ENCODE peak calls at places on chromosomes 13 and 19, in four cellular contexts. H is RPMI7951; L is ELF-1; X is stimulated activated CD4-positive, alpha-beta T cell treated with anti-CD3 and anti-CD28 coated beads, Interleukin-1b, Interleukin-23, amount 100 ng/mL, for 24 hours. Q is an unnamed sample.
A peak's percentile ranks its signal among the peaks of the same experiment; 100 is the strongest.

GRCh38 chr19:40908981-40909380 is 26.9 kb upstream of the CYP2A7 start:
- DNase-seq in H (no peak), L (no peak), X (no peak), Q (no peak)

GRCh38 chr13:23992722-23993438 is 95.6 kb upstream of the C1QTNF9B start:
- DNase-seq in H (no peak), L (no peak), X (no peak), Q (peak; percentile 94)

GRCh38 chr19:55393362-55393761 is 7.6 kb downstream of the RPL28 start:
- DNase-seq in H (no peak), L (no peak), X (no peak), Q (no peak)

GRCh38 chr13:94480672-94481145 is 1.2 kb upstream of the DCT start:
- DNase-seq in H (no peak), L (no peak), X (no peak), Q (no peak)

GRCh38 chr13:107767119-107767518 is 448.2 kb downstream of the LIG4 start:
- DNase-seq in H (no peak), L (no peak), X (no peak), Q (no peak)

GRCh38 chr13:28984825-28985224 is 164.7 kb downstream of the MTUS2 start:
- DNase-seq in H (no peak), L (no peak), X (no peak), Q (no peak)

GRCh38 chr13:34411177-34411576 is 530.9 kb upstream of the NBEA start:
- DNase-seq in H (no peak), L (no peak), X (no peak), Q (no peak)

GRCh38 chr19:35513231-35513974 is at the start of gene DMKN:
- DNase-seq in H (no peak), L (peak; percentile 21), X (no peak), Q (peak; percentile 71)

GRCh38 chr19:17073869-17074627 is 1.2 kb downstream of the HAUS8 start:
- DNase-seq in H (no peak), L (peak; percentile 74), X (no peak), Q (no peak)

GRCh38 chr13:53782400-53783030 is 753.9 kb downstream of the OLFM4 start:
- DNase-seq in H (peak; percentile 33), L (peak; percentile 59), X (no peak), Q (peak; percentile 56)

GRCh38 chr19:10850631-10851030 is 2.4 kb downstream of the C19orf38 start:
- DNase-seq in H (no peak), L (no peak), X (no peak), Q (no peak)

GRCh38 chr13:27264181-27264580 is 6.4 kb upstream of the RASL11A start:
- DNase-seq in H (no peak), L (no peak), X (no peak), Q (peak; percentile 62)

GRCh38 chr19:4295972-4296771 is 6.0 kb downstream of the TMIGD2 start:
- DNase-seq in H (peak; percentile 18), L (peak; percentile 46), X (no peak), Q (peak; percentile 65)

GRCh38 chr19:32313866-32314265 is 31.5 kb upstream of the ZNF507 start:
- DNase-seq in H (no peak), L (no peak), X (no peak), Q (no peak)

GRCh38 chr13:60326273-60326672 is 70.7 kb upstream of the TDRD3 start:
- DNase-seq in H (no peak), L (no peak), X (no peak), Q (no peak)

GRCh38 chr13:105569816-105570215 is 965.6 kb downstream of the EFNB2 start:
- DNase-seq in H (no peak), L (no peak), X (no peak), Q (no peak)

GRCh38 chr19:33677745-33678426 is 56.1 kb downstream of the CHST8 start:
- DNase-seq in H (no peak), L (peak; percentile 54), X (no peak), Q (no peak)

GRCh38 chr19:29329460-29330134 is 116.6 kb upstream of the UQCRFS1 start:
- DNase-seq in H (peak; percentile 49), L (peak; percentile 74), X (no peak), Q (no peak)

GRCh38 chr19:23118400-23118799 is 1.6 kb downstream of the ZNF730 start:
- DNase-seq in H (peak; percentile 9), L (peak; percentile 72), X (no peak), Q (no peak)

GRCh38 chr19:46180701-46181385 is 32.8 kb downstream of the IGFL2 start:
- DNase-seq in H (peak; percentile 26), L (no peak), X (no peak), Q (no peak)

GRCh38 chr19:18440421-18440877 is 2.5 kb upstream of the ISYNA1 start:
- DNase-seq in H (no peak), L (peak; percentile 77), X (no peak), Q (no peak)

GRCh38 chr19:4140237-4140711 is 13.2 kb upstream of the CREB3L3 start:
- DNase-seq in H (peak; percentile 69), L (peak; percentile 62), X (no peak), Q (no peak)

GRCh38 chr13:111485491-111486250 is 165.2 kb downstream of the TEX29 start:
- DNase-seq in H (no peak), L (no peak), X (no peak), Q (peak; percentile 57)

GRCh38 chr19:1773173-1773572 is 19.9 kb downstream of the ONECUT3 start:
- DNase-seq in H (peak; percentile 52), L (no peak), X (no peak), Q (no peak)

GRCh38 chr19:13825489-13826475 is 30.5 kb downstream of the ZSWIM4 start:
- DNase-seq in H (no peak), L (peak; percentile 94), X (no peak), Q (no peak)

GRCh38 chr19:40413291-40413994 is at the start of gene PRX:
- DNase-seq in H (no peak), L (peak; percentile 91), X (no peak), Q (no peak)

GRCh38 chr19:15397782-15398181 is 18.2 kb upstream of the AKAP8 start:
- DNase-seq in H (no peak), L (no peak), X (no peak), Q (no peak)

GRCh38 chr13:74450976-74451375 is 316.8 kb upstream of the KLF12 start:
- DNase-seq in H (no peak), L (no peak), X (no peak), Q (no peak)

GRCh38 chr19:2761876-2762782 is 20.9 kb downstream of the SGTA start:
- DNase-seq in H (no peak), L (no peak), X (no peak), Q (no peak)

GRCh38 chr13:35995136-35995535 is 136.0 kb downstream of the DCLK1 start:
- DNase-seq in H (no peak), L (no peak), X (no peak), Q (no peak)

GRCh38 chr19:18386543-18387251 is 739 bp downstream of the GDF15 start:
- DNase-seq in H (peak; percentile 20), L (no peak), X (no peak), Q (no peak)

GRCh38 chr19:49492573-49493411 is 3.4 kb upstream of the RPS11 start:
- DNase-seq in H (peak; percentile 35), L (peak; percentile 65), X (no peak), Q (no peak)

GRCh38 chr13:109494955-109495354 is 291.4 kb downstream of the IRS2 start:
- DNase-seq in H (no peak), L (no peak), X (no peak), Q (peak; percentile 17)

GRCh38 chr13:97003071-97003470 is 8.8 kb upstream of the OXGR1 start:
- DNase-seq in H (peak; percentile 63), L (no peak), X (no peak), Q (no peak)

GRCh38 chr13:52356327-52356726 is 49.6 kb downstream of the THSD1 start:
- DNase-seq in H (peak; percentile 66), L (no peak), X (no peak), Q (no peak)

GRCh38 chr13:29993716-29994488 is 143.5 kb upstream of the UBL3 start:
- DNase-seq in H (peak; percentile 88), L (no peak), X (no peak), Q (peak; percentile 64)

GRCh38 chr13:33092422-33092987 is 76.3 kb downstream of the KL start:
- DNase-seq in H (no peak), L (no peak), X (no peak), Q (no peak)